ENCODE peak calls at places on chromosomes 5 and 9, in eight cellular contexts. M is heart left ventricle, I is psoas muscle, S is OCI-LY7, O is A549, B is spleen, F is aorta, P is Peyer's patch. Y is an unnamed sample. For H3K9me3, the result is how much of the 10 kb centered on the place peaks cover.

GRCh38 chr5:141084487-141084989 is 9.9 kb upstream of the PCDHB2 start:
- DNase-seq in M (peak), P (no peak), O (peak), F (no peak), S (no peak), I (no peak), B (no peak), Y (no peak)

GRCh38 chr9:14383296-14383695 is 69.4 kb upstream of the NFIB start:
- DNase-seq in O (no peak), I (no peak), S (no peak), B (no peak), M (peak), P (no peak), F (no peak), Y (no peak)

GRCh38 chr5:50559955-50560354 is 106.5 kb upstream of the PARP8 start:
- DNase-seq in B (no peak), M (no peak), S (peak), O (no peak), P (no peak), F (no peak), I (no peak), Y (no peak)

GRCh38 chr5:139635606-139636206 is 12.4 kb upstream of the CXXC5 start:
- DNase-seq in M (peak), F (peak), P (peak), S (peak), I (peak), B (peak), O (no peak), Y (peak)

GRCh38 chr9:13873212-13873611 is 440.7 kb downstream of the NFIB start:
- DNase-seq in F (no peak), I (no peak), B (no peak), P (no peak), M (no peak), S (no peak), O (no peak), Y (no peak)

GRCh38 chr5:5145651-5146529 is 5.8 kb downstream of the ADAMTS16 start:
- DNase-seq in S (no peak), B (no peak), F (no peak), O (no peak), I (no peak), M (no peak), P (no peak), Y (no peak)

GRCh38 chr5:80139573-80139972 is 104.4 kb downstream of the THBS4 start:
- DNase-seq in B (no peak), F (no peak), M (no peak), S (no peak), P (no peak), I (no peak), O (no peak), Y (no peak)

GRCh38 chr9:126516936-126517750 is 96.6 kb upstream of the LMX1B start:
- DNase-seq in B (peak), P (peak), S (peak), M (peak), F (peak), O (peak), I (peak), Y (peak)

GRCh38 chr5:138517437-138517836 is 25.6 kb downstream of the ETF1 start:
- DNase-seq in M (no peak), F (no peak), S (no peak), I (no peak), O (no peak), P (no peak), B (no peak), Y (no peak)

GRCh38 chr5:91022518-91022917 is 360.6 kb downstream of the ARRDC3 start:
- DNase-seq in B (no peak), P (no peak), M (no peak), F (no peak), S (no peak), O (no peak), I (no peak), Y (no peak)

GRCh38 chr9:100474082-100474949 is 1.4 kb downstream of the TMEFF1 start:
- DNase-seq in M (no peak), P (no peak), I (no peak), O (no peak), F (no peak), S (peak), B (no peak), Y (no peak)

GRCh38 chr5:6373081-6373846 is 5.1 kb downstream of the MED10 start:
- DNase-seq in P (no peak), I (no peak), S (no peak), B (no peak), O (no peak), M (no peak), F (no peak), Y (no peak)

GRCh38 chr9:116278326-116278725 is 124.7 kb downstream of the PAPPA start:
- DNase-seq in M (no peak), B (no peak), I (no peak), O (no peak), F (no peak), P (no peak), S (no peak), Y (no peak)

GRCh38 chr9:3936520-3937235 is 363.2 kb downstream of the GLIS3 start:
- DNase-seq in B (peak), M (peak), I (peak), S (no peak), O (no peak), P (no peak), F (peak), Y (peak)

GRCh38 chr9:12774861-12775367 is at the start of gene LURAP1L:
- DNase-seq in S (no peak), O (peak), B (no peak), F (peak), M (peak), I (no peak), P (peak), Y (no peak)

GRCh38 chr5:27876071-27876470 is 837.7 kb upstream of the CDH9 start:
- DNase-seq in F (no peak), M (no peak), I (no peak), P (no peak), O (no peak), B (no peak), S (no peak), Y (no peak)

GRCh38 chr5:178997191-178997590 is 2.1 kb upstream of the GRM6 start:
- DNase-seq in I (no peak), S (no peak), M (no peak), B (no peak), O (no peak), P (no peak), F (no peak), Y (no peak)

GRCh38 chr5:178994580-178995340 is at the start of gene GRM6:
- DNase-seq in M (no peak), B (no peak), F (no peak), P (no peak), O (no peak), I (no peak), S (no peak), Y (no peak)

GRCh38 chr5:178996156-178996555 is 1.0 kb upstream of the GRM6 start:
- DNase-seq in M (no peak), I (no peak), S (no peak), P (no peak), O (no peak), B (no peak), F (no peak), Y (no peak)

GRCh38 chr5:178993955-178994579 is 1.1 kb downstream of the GRM6 start:
- DNase-seq in F (no peak), P (no peak), S (no peak), I (no peak), B (peak), M (no peak), O (no peak), Y (no peak)

DNA sequence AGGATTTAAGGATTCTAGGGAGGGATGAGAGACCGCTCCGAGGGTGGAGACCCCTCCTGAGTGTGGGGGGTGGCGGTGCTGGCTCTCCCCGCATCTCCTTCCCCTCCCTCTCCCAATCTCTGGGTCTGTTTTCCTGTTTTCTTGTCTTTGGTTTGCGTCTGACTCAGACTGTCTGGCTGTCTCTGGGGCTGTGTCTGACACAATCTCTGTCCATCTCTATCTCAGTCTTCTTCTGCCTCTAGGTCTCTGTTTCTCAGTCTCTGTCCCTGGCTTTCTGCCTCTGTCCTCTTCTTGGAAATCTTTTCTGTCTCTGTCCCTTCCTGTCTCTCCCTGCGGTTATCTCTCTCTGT is 196 bp upstream of the GRM6 start:
- DNase-seq in F (no peak), M (no peak), P (no peak), O (no peak), B (no peak), S (no peak), I (no peak), Y (no peak)
- H3K9me3 ChIP-seq in F (under half), M (under half), P (under half), O (under half), B (under half), S (under half), I (under half), Y (under half)

GRCh38 chr5:176405656-176406435 is 10.5 kb downstream of the CLTB start:
- DNase-seq in B (peak), P (no peak), I (no peak), O (no peak), S (peak), M (no peak), F (no peak), Y (peak)
- H3K27ac ChIP-seq in B (no peak), P (no peak), I (no peak), O (no peak), S (no peak), M (no peak), F (no peak), Y (no peak)

GRCh38 chr5:66472010-66472409 is 124.2 kb upstream of the MAST4 start:
- DNase-seq in S (peak), O (no peak), F (no peak), M (no peak), B (no peak), I (no peak), P (no peak), Y (no peak)

GRCh38 chr5:66467564-66467963 is 128.6 kb upstream of the MAST4 start:
- DNase-seq in P (no peak), O (no peak), M (no peak), S (peak), B (no peak), I (no peak), F (no peak), Y (no peak)

DNA sequence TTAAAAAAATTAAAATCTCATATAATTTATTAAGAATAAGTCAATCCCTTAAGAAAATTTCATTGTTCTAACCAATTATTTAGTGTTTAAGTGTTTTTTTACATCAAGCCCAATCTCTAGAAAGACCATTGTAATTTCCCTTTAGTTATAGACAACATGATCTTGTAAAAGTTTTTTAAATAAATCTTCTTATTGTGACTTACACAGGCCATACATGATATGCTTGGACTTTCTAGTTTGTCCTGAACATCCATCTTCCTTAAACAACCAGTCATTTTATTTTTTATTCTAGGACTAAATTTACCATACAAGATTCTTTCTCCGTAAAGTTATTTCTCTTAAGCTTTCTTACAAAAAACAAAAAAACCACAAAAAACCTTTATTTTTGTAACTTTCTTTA is 126.5 kb upstream of the MAST4 start:
- DNase-seq in M (no peak), P (no peak), S (peak), B (no peak), O (no peak), F (no peak), I (no peak), Y (no peak)
- H3K9me3 ChIP-seq in M (under half), P (under half), S (under half), B (under half), O (under half), F (under half), I (under half), Y (under half)

DNA sequence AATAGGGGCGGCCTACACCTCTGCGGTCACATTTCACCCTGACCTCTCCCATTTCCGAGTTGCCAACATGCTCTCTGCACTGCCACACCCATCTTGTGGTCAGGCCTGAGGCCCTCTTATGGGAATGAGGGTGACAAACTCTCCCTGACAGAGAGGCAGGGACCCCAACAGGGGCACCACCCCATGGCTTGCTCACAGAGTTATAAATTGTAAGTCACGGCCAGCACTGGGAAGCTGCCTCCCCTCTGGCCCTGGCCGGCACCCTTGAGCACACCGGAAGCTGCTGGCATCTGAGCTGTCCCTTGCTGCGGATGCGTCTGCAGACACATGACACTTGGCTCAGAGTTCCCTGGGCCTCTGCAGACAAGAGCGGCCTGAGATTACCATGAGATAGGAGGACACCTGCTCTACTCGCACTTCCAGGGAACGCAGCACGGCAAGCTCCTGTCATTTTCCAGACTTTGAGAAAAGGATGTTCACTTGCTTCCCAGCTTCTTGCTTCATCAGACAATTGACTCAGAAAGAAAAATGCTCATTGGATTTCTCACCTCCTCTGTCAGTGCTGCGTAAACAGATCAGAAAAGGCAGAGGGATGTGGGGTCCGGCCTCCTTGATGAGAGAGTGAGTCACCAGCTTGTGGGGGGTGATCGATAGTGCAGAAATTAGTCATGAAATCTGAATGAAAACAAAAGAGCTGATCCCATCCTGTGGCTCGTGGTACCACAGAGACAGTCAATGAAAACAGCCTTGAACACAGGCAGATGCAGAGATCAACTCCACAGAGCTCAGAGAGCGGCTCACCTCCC is 269.8 kb downstream of the SYK start:
- DNase-seq in S (no peak), B (no peak), I (peak), O (no peak), P (no peak), M (no peak), F (no peak), Y (no peak)
- H3K27ac ChIP-seq in S (no peak), B (no peak), I (peak), O (no peak), P (no peak), M (no peak), F (peak), Y (no peak)

DNA sequence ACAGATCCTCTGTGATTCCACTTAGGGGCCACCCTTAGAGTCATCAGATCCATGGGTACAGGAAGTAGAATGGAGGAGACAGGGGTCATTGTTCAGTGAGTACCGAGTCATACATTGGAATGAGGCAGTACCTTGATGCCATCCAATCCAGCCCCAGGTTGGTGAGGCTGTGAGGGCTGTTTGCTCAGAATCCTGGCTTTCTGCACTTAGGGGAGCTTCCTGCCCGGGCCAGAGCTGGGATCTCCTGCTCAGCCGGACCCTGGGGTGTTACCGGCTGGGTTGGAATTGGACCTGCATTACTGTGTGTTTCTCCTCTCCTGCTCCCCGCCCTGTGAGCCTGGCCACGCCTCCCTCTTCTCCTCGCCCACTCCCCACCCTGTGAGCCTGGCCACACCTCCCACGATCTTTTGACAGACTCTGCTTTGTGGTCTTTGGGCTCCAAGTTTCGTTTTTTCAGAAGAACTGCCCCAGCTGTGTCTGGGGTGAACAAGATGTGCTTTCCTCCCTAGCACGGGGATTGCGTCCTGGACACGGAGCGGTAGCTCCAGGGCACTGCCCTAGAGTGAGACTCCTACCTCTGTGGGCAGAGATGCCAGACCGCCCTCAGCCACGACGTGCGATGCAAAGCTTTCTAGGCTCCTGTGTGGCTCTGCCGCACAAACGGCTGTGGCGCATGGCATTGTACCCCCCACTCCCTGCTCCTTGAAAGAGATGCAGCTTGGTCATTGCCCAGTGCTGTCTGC is 15.4 kb downstream of the TRAF2 start:
- DNase-seq in M (no peak), F (no peak), B (peak), P (peak), I (no peak), O (peak), S (no peak), Y (no peak)
- H3K9me3 ChIP-seq in M (under half), F (under half), B (under half), P (under half), I (under half), O (under half), S (under half), Y (under half)

DNA sequence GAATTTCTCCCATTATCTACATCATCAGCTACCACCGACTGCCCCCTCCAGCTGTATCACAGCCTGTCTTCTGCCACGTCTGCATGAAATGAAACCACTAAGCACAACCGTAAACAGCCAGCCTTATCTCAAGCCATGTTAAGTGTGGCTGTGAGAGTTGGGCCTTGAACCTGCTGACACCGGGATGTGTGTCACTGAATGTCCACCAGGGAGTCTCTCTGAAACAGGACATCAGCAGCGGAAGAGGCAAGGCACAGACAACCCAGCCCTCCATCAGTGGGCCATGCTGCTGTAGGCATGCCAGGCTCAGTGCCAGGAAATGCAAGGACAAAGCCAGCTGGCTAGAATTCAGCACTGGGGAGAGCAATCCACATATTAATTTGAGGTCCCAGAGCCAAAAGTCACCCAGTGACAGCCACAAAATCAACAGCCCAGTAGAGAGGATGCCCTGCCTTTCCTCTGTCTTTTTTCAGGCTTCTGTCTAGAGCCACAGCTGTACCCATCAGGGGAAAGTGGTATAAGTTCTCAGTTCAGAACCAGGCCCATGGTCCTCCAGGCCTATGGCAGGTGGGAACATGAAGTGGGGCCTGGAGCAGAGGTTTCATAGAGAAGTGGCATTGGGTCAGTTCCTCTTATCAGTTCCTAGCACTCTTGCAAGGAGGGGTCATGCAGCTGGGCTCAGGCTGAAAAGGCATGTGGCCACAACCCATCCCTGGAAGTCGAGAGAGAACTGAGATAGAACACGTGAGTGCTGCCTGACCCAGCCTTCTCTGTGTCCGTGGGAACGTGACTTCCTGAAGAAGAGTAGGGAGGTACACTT is 199.5 kb downstream of the ESM1 start:
- DNase-seq in M (peak), F (peak), O (no peak), S (peak), I (no peak), P (peak), B (peak), Y (peak)
- H3K27ac ChIP-seq in M (peak), F (peak), O (no peak), S (no peak), I (no peak), P (no peak), B (peak), Y (no peak)

GRCh38 chr9:120621941-120622340 is 42.0 kb upstream of the CDK5RAP2 start:
- DNase-seq in S (no peak), O (no peak), B (no peak), P (no peak), M (no peak), F (no peak), I (no peak), Y (no peak)

GRCh38 chr9:120612218-120612617 is 32.3 kb upstream of the CDK5RAP2 start:
- DNase-seq in O (no peak), S (peak), F (no peak), I (no peak), M (no peak), B (no peak), P (no peak), Y (no peak)

GRCh38 chr9:120619751-120620655 is 40.0 kb upstream of the CDK5RAP2 start:
- DNase-seq in B (no peak), S (peak), O (peak), I (no peak), M (no peak), F (no peak), P (peak), Y (no peak)

GRCh38 chr9:120617637-120617979 is 37.6 kb upstream of the CDK5RAP2 start:
- DNase-seq in O (no peak), B (no peak), M (no peak), P (no peak), S (no peak), F (no peak), I (no peak), Y (no peak)

DNA sequence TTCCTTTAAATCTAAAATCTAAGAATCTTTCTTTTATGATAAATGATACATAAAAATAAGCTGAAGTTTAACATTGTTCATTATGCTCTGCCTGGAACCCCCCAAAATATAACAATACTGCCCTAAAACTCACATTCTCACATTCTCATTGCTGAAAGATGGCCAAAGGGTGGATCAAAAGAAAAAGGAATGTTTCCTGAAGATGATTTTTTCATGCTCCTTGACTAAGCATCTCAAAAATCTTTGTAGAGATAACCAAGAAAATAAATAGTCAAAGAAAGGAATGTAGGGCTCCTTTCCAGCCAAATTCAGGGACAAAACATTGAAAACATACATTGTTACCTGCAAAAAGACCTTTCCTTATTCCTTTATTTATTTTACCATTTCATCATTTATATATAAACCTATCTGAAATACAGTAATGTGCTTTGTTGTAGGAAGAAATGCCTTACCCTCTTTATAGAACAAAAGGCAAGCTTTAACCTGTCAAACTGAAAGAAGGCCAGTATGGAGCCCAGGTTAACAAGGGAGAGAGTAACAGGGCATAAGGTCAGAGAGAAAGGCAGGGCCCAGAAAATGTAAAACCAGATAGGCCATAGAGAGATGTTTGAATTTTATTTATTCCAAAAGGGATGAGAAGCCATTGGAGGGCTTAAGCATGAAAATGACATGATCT is 37.1 kb upstream of the CDK5RAP2 start:
- DNase-seq in B (no peak), M (no peak), O (no peak), I (no peak), S (no peak), F (no peak), P (no peak), Y (no peak)
- H3K9me3 ChIP-seq in B (under half), M (under half), O (under half), I (under half), S (under half), F (under half), P (under half), Y (under half)